ENCODE peak calls at places on chromosomes 12 and 14, in five cellular contexts. T, S, P, U and K are unnamed samples.

GRCh38 chr12:107759410-107759809 is 1.5 kb downstream of the PRDM4 start:
- DNase-seq in T (peak; percentile 80), S (peak; percentile 90), P (no peak), U (peak; percentile 48), K (peak; percentile 21)

GRCh38 chr12:94262228-94263010 is 114.0 kb downstream of the PLXNC1 start:
- DNase-seq in T (peak; percentile 93), S (peak; percentile 96), P (peak; percentile 68), U (peak; percentile 77), K (peak; percentile 24)

GRCh38 chr12:15600223-15600935 is 188.8 kb downstream of the EPS8 start:
- DNase-seq in T (no peak), S (no peak), P (no peak), U (no peak), K (no peak)

GRCh38 chr12:47272412-47273190 is 192.8 kb upstream of the AMIGO2 start:
- DNase-seq in T (peak; percentile 37), S (no peak), P (no peak), U (no peak), K (no peak)

GRCh38 chr12:101839324-101840283 is 8.8 kb upstream of the GNPTAB start:
- DNase-seq in T (peak; percentile 66), S (peak; percentile 68), P (peak; percentile 67), U (peak; percentile 80), K (peak; percentile 55)

GRCh38 chr14:50846171-50846880 is 15.4 kb upstream of the NIN start:
- DNase-seq in T (peak; percentile 85), S (peak; percentile 92), P (no peak), U (no peak), K (no peak)

GRCh38 chr14:89165810-89166209 is 251.2 kb downstream of the FOXN3 start:
- DNase-seq in T (no peak), S (peak; percentile 10), P (no peak), U (no peak), K (no peak)

GRCh38 chr12:115871714-115872113 is 405.8 kb downstream of the MED13L start:
- DNase-seq in T (peak; percentile 24), S (peak; percentile 21), P (no peak), U (peak; percentile 64), K (peak; percentile 43)

GRCh38 chr14:103707329-103708263 is 7.7 kb downstream of the XRCC3 start:
- DNase-seq in T (peak; percentile 25), S (no peak), P (no peak), U (no peak), K (no peak)

GRCh38 chr12:4743046-4743445 is 22.8 kb downstream of the GALNT8 start:
- DNase-seq in T (no peak), S (no peak), P (no peak), U (no peak), K (no peak)

GRCh38 chr12:104457746-104458644 is 1.2 kb downstream of the CHST11 start:
- DNase-seq in T (peak; percentile 5), S (no peak), P (peak; percentile 60), U (no peak), K (no peak)

GRCh38 chr12:19130224-19131019 is 889 bp downstream of the PLEKHA5 start:
- DNase-seq in T (peak; percentile 22), S (no peak), P (no peak), U (peak; percentile 66), K (no peak)

GRCh38 chr14:103495854-103496253 is 26.8 kb downstream of the CKB start:
- DNase-seq in T (no peak), S (no peak), P (no peak), U (no peak), K (no peak)

GRCh38 chr12:389138-390096 is at the start of gene KDM5A:
- DNase-seq in T (peak; percentile 96), S (peak; percentile 94), P (peak; percentile 91), U (peak; percentile 96), K (no peak)

GRCh38 chr12:12731178-12731577 is 14.0 kb downstream of the CDKN1B start:
- DNase-seq in T (no peak), S (no peak), P (no peak), U (no peak), K (no peak)

GRCh38 chr12:58566599-58566998 is 353.7 kb downstream of the LRIG3 start:
- DNase-seq in T (peak; percentile 83), S (peak; percentile 98), P (no peak), U (no peak), K (no peak)

GRCh38 chr12:21559855-21560569 is 33.9 kb downstream of the SPX start:
- DNase-seq in T (peak; percentile 2), S (peak; percentile 53), P (no peak), U (no peak), K (no peak)

GRCh38 chr12:4203772-4204376 is 69.7 kb upstream of the CCND2 start:
- DNase-seq in T (no peak), S (no peak), P (no peak), U (no peak), K (peak; percentile 76)

GRCh38 chr14:37202812-37203211 is 5.1 kb downstream of the MIPOL1 start:
- DNase-seq in T (no peak), S (no peak), P (no peak), U (no peak), K (no peak)

GRCh38 chr14:60183724-60184596 is 18.8 kb upstream of the DHRS7 start:
- DNase-seq in T (peak; percentile 71), S (peak; percentile 77), P (peak; percentile 25), U (peak; percentile 60), K (peak; percentile 80)

GRCh38 chr12:121278450-121279375 is 17.8 kb downstream of the CAMKK2 start:
- DNase-seq in T (no peak), S (peak; percentile 74), P (no peak), U (no peak), K (no peak)

GRCh38 chr14:51167587-51168219 is 72.3 kb upstream of the TMX1 start:
- DNase-seq in T (peak; percentile 70), S (no peak), P (no peak), U (no peak), K (peak; percentile 54)

GRCh38 chr14:106417224-106418049 is 891.1 kb downstream of the TMEM121 start:
- DNase-seq in T (no peak), S (no peak), P (peak; percentile 79), U (peak; percentile 87), K (peak; percentile 25)

GRCh38 chr12:113270709-113271009 is 49.4 kb downstream of the TPCN1 start:
- DNase-seq in T (no peak), S (no peak), P (no peak), U (no peak), K (no peak)

GRCh38 chr14:100677925-100678765 is 48.5 kb upstream of the DLK1 start:
- DNase-seq in T (peak; percentile 69), S (peak; percentile 52), P (no peak), U (peak; percentile 71), K (no peak)

GRCh38 chr14:106845286-106846087 is 1319.1 kb downstream of the TMEM121 start:
- DNase-seq in T (no peak), S (no peak), P (peak; percentile 31), U (peak; percentile 73), K (peak; percentile 59)

GRCh38 chr12:122858591-122859302 is 23.5 kb downstream of the HIP1R start:
- DNase-seq in T (no peak), S (no peak), P (no peak), U (no peak), K (no peak)

GRCh38 chr14:73261075-73261474 is 23.8 kb downstream of the PAPLN start:
- DNase-seq in T (no peak), S (no peak), P (no peak), U (no peak), K (no peak)